ENCODE peak calls at places on chromosomes 6 and 20, in six cellular contexts. X is pancreas, Y is fibroblast of pulmonary artery, P is left ventricle myocardium inferior, K is astrocyte of the spinal cord, D is OCI-LY7. T is an unnamed sample.

GRCh38 chr6:158869010-158869603 is 49.9 kb upstream of the EZR start:
- DNase-seq in P (no peak), K (no peak), Y (no peak), D (peak), X (no peak), T (no peak)

GRCh38 chr20:46324960-46325703 is 16.8 kb upstream of the CDH22 start:
- DNase-seq in X (no peak), D (peak), P (no peak), K (peak), Y (peak), T (peak)

GRCh38 chr6:71028236-71028876 is 71.5 kb upstream of the B3GAT2 start:
- DNase-seq in P (no peak), X (no peak), K (no peak), Y (no peak), D (no peak), T (no peak)

GRCh38 chr20:48398506-48399449 is 429.0 kb downstream of the PREX1 start:
- DNase-seq in X (no peak), Y (no peak), P (no peak), K (peak), D (no peak), T (no peak)

GRCh38 chr6:79453558-79454042 is 83.6 kb downstream of the LCA5 start:
- DNase-seq in P (no peak), K (peak), Y (peak), D (no peak), X (no peak), T (peak)

GRCh38 chr6:27553123-27553904 is 80.4 kb upstream of the ZNF184 start:
- DNase-seq in D (peak), Y (peak), K (peak), P (no peak), X (no peak), T (peak)

GRCh38 chr20:31719644-31720485 is 2.8 kb downstream of the BCL2L1 start:
- DNase-seq in Y (peak), X (no peak), D (no peak), K (no peak), P (no peak), T (no peak)

GRCh38 chr6:16344756-16345155 is 106.4 kb downstream of the GMPR start:
- DNase-seq in D (no peak), K (peak), P (no peak), X (no peak), Y (peak), T (peak)

GRCh38 chr20:61447950-61448349 is 195.9 kb downstream of the CDH4 start:
- DNase-seq in K (no peak), D (no peak), X (no peak), Y (no peak), P (no peak), T (no peak)

GRCh38 chr6:166786704-166787293 is 159.7 kb upstream of the RPS6KA2 start:
- DNase-seq in Y (peak), D (peak), X (no peak), K (peak), P (no peak), T (peak)

GRCh38 chr6:151175924-151176445 is 63.8 kb upstream of the AKAP12 start:
- DNase-seq in Y (no peak), K (no peak), D (no peak), X (no peak), P (no peak), T (no peak)

GRCh38 chr6:150979826-150980225 is 114.3 kb downstream of the MTHFD1L start:
- DNase-seq in D (no peak), K (no peak), P (no peak), X (no peak), Y (no peak), T (no peak)

GRCh38 chr20:36344517-36345132 is 38.5 kb downstream of the DLGAP4 start:
- DNase-seq in D (peak), K (peak), P (peak), Y (peak), X (peak), T (peak)

GRCh38 chr20:34922654-34923381 is 32.8 kb downstream of the GSS start:
- DNase-seq in X (peak), K (peak), D (no peak), Y (peak), P (no peak), T (peak)

GRCh38 chr6:52152070-52152423 is 34.1 kb upstream of the IL17A start:
- DNase-seq in K (no peak), D (no peak), Y (no peak), P (no peak), X (no peak), T (no peak)

GRCh38 chr20:19874328-19874727 is 116.3 kb downstream of the RIN2 start:
- DNase-seq in K (no peak), D (no peak), X (no peak), Y (no peak), P (no peak), T (no peak)

GRCh38 chr6:2263896-2264295 is 18.5 kb upstream of the GMDS start:
- DNase-seq in D (no peak), X (no peak), K (no peak), Y (no peak), P (no peak), T (no peak)

GRCh38 chr6:44219053-44219814 is 2.5 kb downstream of the MYMX start:
- DNase-seq in P (peak), Y (peak), K (peak), D (peak), X (peak), T (peak)

GRCh38 chr20:35297153-35297552 is 4.9 kb upstream of the FAM83C start:
- DNase-seq in K (no peak), P (no peak), X (peak), D (no peak), Y (no peak), T (no peak)

GRCh38 chr20:30506100-30506499 is 751.4 kb upstream of the DEFB115 start:
- DNase-seq in K (no peak), X (no peak), D (no peak), Y (no peak), P (no peak), T (no peak)

GRCh38 chr6:163170294-163170883 is 244.1 kb upstream of the QKI start:
- DNase-seq in D (peak), X (no peak), P (no peak), K (no peak), Y (peak), T (peak)

GRCh38 chr20:1663917-1664316 is 6.3 kb upstream of the SIRPG start:
- DNase-seq in X (no peak), D (no peak), K (no peak), Y (no peak), P (no peak), T (peak)

GRCh38 chr6:27145731-27146455 is 101.6 kb upstream of the PRSS16 start:
- DNase-seq in K (peak), X (peak), Y (peak), D (peak), P (peak), T (peak)

GRCh38 chr20:35561268-35561667 is 19.4 kb downstream of the ERGIC3 start:
- DNase-seq in K (peak), Y (peak), P (no peak), D (peak), X (peak), T (peak)

GRCh38 chr20:21052241-21052640 is 53.9 kb downstream of the LINC00237 start:
- DNase-seq in P (no peak), D (no peak), Y (no peak), X (no peak), K (no peak), T (no peak)

GRCh38 chr6:53154794-53155193 is 6.2 kb upstream of the GCM1 start:
- DNase-seq in Y (no peak), K (no peak), P (no peak), X (no peak), D (no peak), T (no peak)

GRCh38 chr6:3808189-3808588 is 41.0 kb upstream of the FAM50B start:
- DNase-seq in Y (no peak), P (no peak), K (no peak), X (no peak), D (no peak), T (no peak)

GRCh38 chr6:166743925-166744653 is 117.0 kb upstream of the RPS6KA2 start:
- DNase-seq in P (no peak), X (no peak), Y (no peak), K (no peak), D (no peak), T (no peak)

GRCh38 chr20:20664795-20665194 is 47.6 kb downstream of the RALGAPA2 start:
- DNase-seq in X (peak), D (peak), Y (peak), P (no peak), K (peak), T (peak)

GRCh38 chr6:49225471-49225870 is 237.6 kb downstream of the MMUT start:
- DNase-seq in D (no peak), K (no peak), X (no peak), Y (no peak), P (no peak), T (no peak)

GRCh38 chr20:38296433-38296832 is 7.5 kb upstream of the BPI start:
- DNase-seq in D (no peak), X (no peak), K (no peak), P (no peak), Y (no peak), T (no peak)

GRCh38 chr6:158718431-158719126 is 68.7 kb downstream of the SYTL3 start:
- DNase-seq in Y (peak), D (peak), K (peak), X (peak), P (no peak), T (peak)

GRCh38 chr6:158642097-158642601 is 2.4 kb downstream of the DYNLT1 start:
- DNase-seq in Y (peak), D (no peak), P (no peak), K (peak), X (no peak), T (peak)

GRCh38 chr20:51159303-51159702 is 136.4 kb upstream of the KCNG1 start:
- DNase-seq in X (no peak), K (no peak), Y (no peak), P (no peak), D (no peak), T (no peak)

GRCh38 chr20:49766979-49767419 is 45.6 kb upstream of the SLC9A8 start:
- DNase-seq in Y (peak), P (no peak), D (no peak), K (no peak), X (no peak), T (no peak)

GRCh38 chr6:53943410-53943809 is 148.6 kb downstream of the LRRC1 start:
- DNase-seq in K (peak), Y (no peak), X (no peak), P (no peak), D (no peak), T (peak)

GRCh38 chr6:114342086-114342825 is 567 bp downstream of the HS3ST5 start:
- DNase-seq in P (no peak), Y (no peak), D (no peak), K (no peak), X (peak), T (peak)
- H3K4me3 ChIP-seq in P (peak), Y (peak), D (no peak), K (peak), X (peak), T (peak)

DNA sequence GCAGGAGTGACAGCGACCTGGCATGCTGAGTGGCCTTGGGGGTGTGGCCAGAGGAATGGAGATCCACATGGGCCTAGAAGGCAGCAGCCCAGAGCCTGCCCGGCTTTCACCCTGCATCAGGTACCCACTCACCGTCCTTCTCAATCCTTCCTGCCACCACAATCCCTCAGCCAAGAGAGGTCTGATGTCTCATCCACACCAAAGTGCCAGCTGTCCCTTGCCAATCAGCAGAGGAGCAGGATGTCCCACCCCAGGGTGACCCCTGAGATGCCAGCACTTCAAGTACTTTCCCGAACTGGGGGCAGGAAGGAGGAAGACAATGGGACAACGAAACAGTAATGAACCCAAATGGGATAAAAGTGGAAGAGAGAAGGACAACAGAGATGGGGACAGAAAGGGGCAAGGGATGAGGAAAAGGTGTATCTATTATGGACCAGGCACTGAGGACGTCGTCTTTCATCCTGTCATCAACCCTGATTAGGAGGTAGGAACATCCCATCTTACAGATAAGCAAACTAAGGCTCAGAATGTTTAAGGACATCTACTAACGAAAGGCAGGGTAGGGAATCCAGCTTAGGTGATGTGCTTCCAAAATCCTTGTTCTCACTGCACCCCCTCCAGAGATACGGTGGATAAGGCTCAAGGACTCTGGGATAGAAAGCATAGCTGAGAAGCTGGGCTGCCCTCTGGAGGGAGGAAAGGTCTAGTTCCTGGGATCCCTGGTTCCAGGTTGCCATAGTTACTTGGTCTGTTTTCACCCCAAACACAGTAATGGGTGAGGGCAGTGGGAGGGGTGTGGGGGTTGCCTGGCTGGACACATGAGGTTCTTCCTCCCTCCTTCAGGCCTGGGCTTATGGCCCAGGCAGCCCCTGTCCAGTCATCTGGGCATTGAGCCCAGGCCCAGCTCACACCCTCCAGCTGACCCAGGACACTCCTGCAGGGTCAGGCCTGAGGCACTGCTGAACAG is 4.5 kb upstream of the TNXB start:
- DNase-seq in D (no peak), X (peak), Y (peak), P (peak), K (peak), T (peak)
- TF ChIP-seq CTCF in D (no peak), X (no peak), Y (peak), P (peak), K (peak), T (peak)

GRCh38 chr6:139376604-139377218 is 2.3 kb upstream of the CITED2 start:
- DNase-seq in K (peak), D (no peak), P (no peak), Y (peak), X (peak), T (peak)
- H3K4me3 ChIP-seq in K (no peak), D (peak), P (peak), Y (peak), X (peak), T (no peak)

DNA sequence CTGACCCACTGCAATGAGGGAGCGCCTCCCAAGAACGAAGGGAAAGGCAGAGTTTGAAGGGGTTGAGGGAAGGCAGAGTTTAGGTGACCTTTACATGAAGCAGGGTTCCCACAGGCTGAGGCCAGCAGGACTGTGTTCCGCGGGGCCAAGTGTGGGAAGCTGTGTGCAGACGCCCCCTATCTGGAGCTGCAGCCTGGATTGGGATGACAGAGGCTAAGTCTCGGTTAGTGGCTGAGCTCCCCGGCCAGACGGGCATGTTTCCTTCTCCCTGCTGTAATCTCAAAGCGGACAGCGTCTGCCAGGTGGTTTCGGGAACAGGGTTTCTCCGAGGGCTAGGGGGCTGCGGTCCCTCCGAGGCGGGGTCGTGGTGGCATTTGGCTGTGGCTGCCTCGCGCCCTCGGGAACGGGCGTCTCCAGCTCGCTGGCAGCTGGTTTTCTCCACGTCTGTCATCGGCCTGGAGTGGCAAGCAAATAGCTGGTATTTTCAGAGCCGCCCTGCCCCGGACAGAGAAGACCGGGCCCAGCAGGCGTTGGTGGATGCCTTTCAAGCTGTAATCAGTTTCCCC is 702 bp upstream of the PYGB start:
- DNase-seq in K (peak), Y (peak), X (peak), D (peak), P (peak), T (peak)
- TF ChIP-seq CTCF in K (peak), Y (peak), X (peak), D (peak), P (peak), T (peak)

DNA sequence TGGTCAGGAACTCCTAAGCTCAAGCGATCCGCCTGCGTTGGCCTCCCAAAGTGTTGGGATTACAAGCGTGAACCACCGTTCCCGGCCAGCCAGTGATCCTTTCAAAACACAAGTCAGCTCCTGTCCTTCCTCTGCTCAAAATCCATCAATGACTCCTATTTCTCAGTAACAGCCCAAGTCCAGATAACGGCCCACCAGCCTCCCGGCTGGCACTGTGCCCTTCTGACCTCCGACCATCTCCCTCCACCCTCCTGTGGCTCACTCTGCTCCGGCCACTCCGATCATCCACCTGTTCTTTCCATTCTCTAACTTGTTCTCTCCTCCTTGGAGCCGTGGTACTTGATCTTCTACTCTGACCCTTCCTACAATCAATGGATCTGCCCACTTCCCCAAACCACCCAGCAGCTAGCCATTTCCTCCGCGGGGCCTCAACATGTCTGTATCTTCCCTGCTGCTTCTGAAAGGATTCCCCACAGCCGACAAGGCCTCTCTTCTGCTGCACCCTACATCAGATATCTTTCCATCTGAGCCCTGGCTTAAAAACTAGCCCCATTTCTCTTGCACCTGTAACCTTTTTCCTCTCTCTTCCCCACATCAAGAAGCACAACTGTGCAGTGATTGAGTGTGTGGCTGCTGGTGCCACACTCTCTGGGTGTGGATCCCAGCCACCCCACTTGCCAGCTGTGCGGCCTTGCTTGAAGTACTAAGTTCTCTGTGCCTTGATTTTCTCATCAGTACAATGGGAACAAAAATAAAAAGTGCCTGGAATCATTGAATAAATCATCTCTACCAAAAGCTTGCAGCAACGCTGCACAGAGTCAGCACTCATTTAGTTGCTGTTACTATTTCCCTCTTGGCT is 6.1 kb upstream of the ZMYND8 start:
- DNase-seq in D (no peak), X (no peak), K (no peak), P (no peak), Y (no peak), T (no peak)
- H3K4me3 ChIP-seq in D (no peak), X (no peak), K (no peak), P (no peak), Y (no peak), T (no peak)

GRCh38 chr6:136989591-136990578 is 54.9 kb downstream of the IL20RA start:
- DNase-seq in D (no peak), K (no peak), Y (no peak), X (no peak), P (peak), T (no peak)
- TF ChIP-seq CTCF in D (no peak), K (no peak), Y (no peak), X (no peak), P (no peak), T (no peak)

GRCh38 chr6:30884521-30885480 is 482 bp downstream of the DDR1 start:
- DNase-seq in X (peak), K (peak), Y (peak), D (peak), P (peak), T (peak)
- H3K4me3 ChIP-seq in X (peak), K (peak), Y (peak), D (peak), P (peak), T (peak)

GRCh38 chr6:117829594-117830319 is 77.3 kb upstream of the SLC35F1 start:
- DNase-seq in X (no peak), D (no peak), K (peak), P (no peak), Y (peak), T (peak)
- TF ChIP-seq CTCF in X (no peak), D (peak), K (peak), P (peak), Y (peak), T (peak)

T was measured in cardiac fibroblast.